ENCODE peak calls at places on chromosome 10, in five cellular contexts. One of them, this sample, is unnamed.

GRCh38 chr10:93445978-93446720 is 36.0 kb downstream of the MYOF start:
- DNase-seq in adrenal gland: no peak
- DNase-seq in testis: no peak
- DNase-seq in right atrium auricular region: no peak
- DNase-seq in neural crest cell: no peak
- DNase-seq in this sample: no peak

GRCh38 chr10:5413012-5413938 is 918 bp downstream of the NET1 start:
- DNase-seq in neural crest cell: peak; percentile 5
- DNase-seq in adrenal gland: peak; percentile 25
- DNase-seq in right atrium auricular region: no peak
- DNase-seq in testis: no peak
- DNase-seq in this sample: no peak

GRCh38 chr10:30348378-30348776 is 701 bp downstream of the MTPAP start:
- DNase-seq in adrenal gland: no peak
- DNase-seq in neural crest cell: no peak
- DNase-seq in right atrium auricular region: no peak
- DNase-seq in testis: no peak
- DNase-seq in this sample: no peak

GRCh38 chr10:33899578-33900531 is 565.4 kb upstream of the NRP1 start:
- DNase-seq in right atrium auricular region: no peak
- DNase-seq in neural crest cell: no peak
- DNase-seq in adrenal gland: no peak
- DNase-seq in testis: no peak
- DNase-seq in this sample: no peak

GRCh38 chr10:50541317-50541716 is 82.4 kb downstream of the SGMS1 start:
- DNase-seq in right atrium auricular region: no peak
- DNase-seq in adrenal gland: no peak
- DNase-seq in neural crest cell: no peak
- DNase-seq in testis: no peak
- DNase-seq in this sample: no peak

GRCh38 chr10:33801705-33802104 is 467.2 kb upstream of the NRP1 start:
- DNase-seq in testis: no peak
- DNase-seq in neural crest cell: no peak
- DNase-seq in right atrium auricular region: peak; percentile 4
- DNase-seq in adrenal gland: no peak
- DNase-seq in this sample: no peak

GRCh38 chr10:113436836-113437235 is 116.0 kb upstream of the HABP2 start:
- DNase-seq in adrenal gland: no peak
- DNase-seq in testis: no peak
- DNase-seq in neural crest cell: no peak
- DNase-seq in right atrium auricular region: no peak
- DNase-seq in this sample: no peak

GRCh38 chr10:51000976-51001375 is 73.3 kb upstream of the PRKG1 start:
- DNase-seq in right atrium auricular region: no peak
- DNase-seq in neural crest cell: no peak
- DNase-seq in adrenal gland: no peak
- DNase-seq in testis: no peak
- DNase-seq in this sample: no peak

GRCh38 chr10:131876543-131876942 is 24.3 kb upstream of the PPP2R2D start:
- DNase-seq in right atrium auricular region: no peak
- DNase-seq in neural crest cell: no peak
- DNase-seq in testis: no peak
- DNase-seq in adrenal gland: no peak
- DNase-seq in this sample: no peak

GRCh38 chr10:3426190-3426845 is 253.7 kb upstream of the PITRM1 start:
- DNase-seq in testis: no peak
- DNase-seq in adrenal gland: no peak
- DNase-seq in neural crest cell: no peak
- DNase-seq in right atrium auricular region: peak; percentile 43
- DNase-seq in this sample: no peak

DNA sequence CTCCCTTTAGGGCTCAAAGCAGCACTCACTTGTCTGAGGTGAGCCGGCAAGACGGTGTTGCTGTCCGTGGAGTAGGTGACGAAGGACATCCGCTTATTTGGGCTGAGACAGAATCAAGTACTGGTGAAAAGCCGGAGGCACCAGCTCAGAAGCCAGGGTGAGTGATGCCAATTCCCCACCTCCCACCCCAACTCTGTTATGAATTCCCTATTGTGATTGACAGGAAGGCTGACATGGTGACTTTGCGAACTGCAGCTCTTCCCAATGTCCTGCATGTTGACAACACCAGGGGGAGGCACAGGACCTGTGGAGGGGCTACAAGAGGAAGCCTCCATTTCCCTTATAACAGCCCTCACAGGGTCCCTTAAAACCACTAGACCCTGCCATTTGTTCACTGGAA is 52.3 kb upstream of the MSMB start:
- DNase-seq in right atrium auricular region: no peak
- DNase-seq in adrenal gland: no peak
- DNase-seq in neural crest cell: no peak
- DNase-seq in testis: no peak
- DNase-seq in this sample: no peak
- TF ChIP-seq CTCF in right atrium auricular region: no peak
- TF ChIP-seq CTCF in adrenal gland: no peak
- TF ChIP-seq CTCF in neural crest cell: no peak
- TF ChIP-seq CTCF in testis: no peak
- TF ChIP-seq CTCF in this sample: no peak

DNA sequence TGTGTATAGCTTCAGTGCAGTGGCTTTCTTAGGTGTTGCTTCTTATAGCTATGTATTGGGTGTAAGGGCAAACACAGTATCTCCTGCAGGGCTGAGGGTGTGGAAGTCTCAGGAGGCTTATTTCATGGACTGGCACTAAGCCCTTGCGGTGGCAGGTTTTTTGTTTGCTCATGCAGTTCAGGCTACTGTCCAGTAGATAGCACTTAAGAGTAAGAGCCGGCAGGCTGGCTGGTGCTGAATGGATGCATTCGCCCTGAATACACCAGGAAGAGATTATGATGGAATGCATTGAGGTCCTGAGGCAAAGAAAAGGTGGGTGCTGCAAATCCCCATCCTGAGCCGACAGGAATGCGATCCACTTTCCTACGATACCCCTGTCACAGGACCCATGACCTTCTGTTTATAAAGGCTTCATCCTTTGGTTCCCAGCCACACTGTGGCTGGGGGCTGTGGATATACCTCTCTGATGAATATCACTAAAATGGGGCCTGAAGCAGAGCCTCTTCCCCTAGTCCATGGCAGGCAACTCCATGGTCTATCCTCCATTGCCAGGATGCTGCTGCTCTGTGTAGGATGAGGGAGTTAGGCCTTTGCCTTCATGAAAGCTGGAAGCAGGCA is 44.9 kb downstream of the ANXA8 start:
- DNase-seq in right atrium auricular region: no peak
- DNase-seq in neural crest cell: peak; percentile 23
- DNase-seq in testis: peak; percentile 71
- DNase-seq in adrenal gland: peak; percentile 61
- DNase-seq in this sample: no peak
- TF ChIP-seq CTCF in right atrium auricular region: no peak
- TF ChIP-seq CTCF in neural crest cell: peak; percentile 66
- TF ChIP-seq CTCF in testis: no peak
- TF ChIP-seq CTCF in adrenal gland: peak; percentile 67
- TF ChIP-seq CTCF in this sample: peak; percentile 68

GRCh38 chr10:97117372-97117771 is 68.4 kb downstream of the SLIT1 start:
- DNase-seq in testis: no peak
- DNase-seq in neural crest cell: no peak
- DNase-seq in adrenal gland: no peak
- DNase-seq in right atrium auricular region: no peak
- DNase-seq in this sample: no peak
- TF ChIP-seq CTCF in testis: no peak
- TF ChIP-seq CTCF in neural crest cell: no peak
- TF ChIP-seq CTCF in adrenal gland: no peak
- TF ChIP-seq CTCF in right atrium auricular region: peak; percentile 11
- TF ChIP-seq CTCF in this sample: peak; percentile 34

GRCh38 chr10:37992083-37992482 is 15.6 kb upstream of the ZNF25 start:
- DNase-seq in neural crest cell: no peak
- DNase-seq in testis: no peak
- DNase-seq in right atrium auricular region: no peak
- DNase-seq in adrenal gland: no peak
- DNase-seq in this sample: no peak
- TF ChIP-seq CTCF in neural crest cell: no peak
- TF ChIP-seq CTCF in testis: no peak
- TF ChIP-seq CTCF in right atrium auricular region: no peak
- TF ChIP-seq CTCF in adrenal gland: no peak
- TF ChIP-seq CTCF in this sample: no peak

GRCh38 chr10:114501650-114502049 is 97.3 kb upstream of the AFAP1L2 start:
- DNase-seq in adrenal gland: no peak
- DNase-seq in testis: no peak
- DNase-seq in neural crest cell: no peak
- DNase-seq in right atrium auricular region: no peak
- DNase-seq in this sample: no peak
- TF ChIP-seq CTCF in adrenal gland: no peak
- TF ChIP-seq CTCF in testis: no peak
- TF ChIP-seq CTCF in neural crest cell: peak; percentile 48
- TF ChIP-seq CTCF in right atrium auricular region: no peak
- TF ChIP-seq CTCF in this sample: peak; percentile 60

GRCh38 chr10:129662386-129662785 is 195.3 kb downstream of the MGMT start:
- DNase-seq in right atrium auricular region: no peak
- DNase-seq in adrenal gland: no peak
- DNase-seq in testis: no peak
- DNase-seq in neural crest cell: no peak
- DNase-seq in this sample: no peak
- TF ChIP-seq CTCF in right atrium auricular region: no peak
- TF ChIP-seq CTCF in adrenal gland: no peak
- TF ChIP-seq CTCF in testis: no peak
- TF ChIP-seq CTCF in neural crest cell: peak; percentile 47
- TF ChIP-seq CTCF in this sample: peak; percentile 62

GRCh38 chr10:101217450-101218281 is 11.6 kb downstream of the LBX1 start:
- DNase-seq in testis: peak; percentile 80
- DNase-seq in right atrium auricular region: no peak
- DNase-seq in neural crest cell: peak; percentile 74
- DNase-seq in adrenal gland: peak; percentile 54
- DNase-seq in this sample: no peak
- TF ChIP-seq CTCF in testis: no peak
- TF ChIP-seq CTCF in right atrium auricular region: no peak
- TF ChIP-seq CTCF in neural crest cell: peak; percentile 54
- TF ChIP-seq CTCF in adrenal gland: no peak
- TF ChIP-seq CTCF in this sample: peak; percentile 59

GRCh38 chr10:69103784-69104183 is 15.9 kb downstream of the SRGN start:
- DNase-seq in right atrium auricular region: no peak
- DNase-seq in neural crest cell: no peak
- DNase-seq in adrenal gland: no peak
- DNase-seq in testis: no peak
- DNase-seq in this sample: no peak

GRCh38 chr10:69100136-69100872 is 12.4 kb downstream of the SRGN start:
- DNase-seq in adrenal gland: no peak
- DNase-seq in testis: no peak
- DNase-seq in right atrium auricular region: no peak
- DNase-seq in neural crest cell: no peak
- DNase-seq in this sample: no peak

GRCh38 chr10:69101451-69102095 is 13.7 kb downstream of the SRGN start:
- DNase-seq in adrenal gland: no peak
- DNase-seq in testis: no peak
- DNase-seq in right atrium auricular region: no peak
- DNase-seq in neural crest cell: no peak
- DNase-seq in this sample: no peak

GRCh38 chr10:69104994-69105790 is 17.3 kb downstream of the SRGN start:
- DNase-seq in neural crest cell: no peak
- DNase-seq in testis: no peak
- DNase-seq in right atrium auricular region: no peak
- DNase-seq in adrenal gland: no peak
- DNase-seq in this sample: no peak

DNA sequence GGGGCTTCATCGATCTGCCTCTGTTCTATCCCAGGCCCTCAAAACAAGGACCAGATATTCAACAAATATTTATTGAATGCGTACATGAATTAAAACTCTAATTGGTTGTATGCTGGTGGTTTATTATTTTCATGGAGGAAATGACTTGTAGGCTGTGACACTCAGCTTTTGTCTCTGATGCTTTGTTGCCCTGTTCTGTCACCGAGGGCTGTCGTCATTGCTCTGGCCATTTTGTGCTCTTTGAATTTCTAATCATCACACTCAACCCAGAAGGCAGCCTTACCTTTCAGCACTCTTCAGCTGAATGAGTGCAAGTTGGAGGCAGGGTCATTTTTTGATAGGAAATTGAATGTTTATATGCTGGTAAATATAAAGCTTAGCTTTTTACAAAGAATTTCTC is 14.5 kb downstream of the SRGN start:
- DNase-seq in neural crest cell: no peak
- DNase-seq in adrenal gland: no peak
- DNase-seq in right atrium auricular region: no peak
- DNase-seq in testis: no peak
- DNase-seq in this sample: no peak
- TF ChIP-seq CTCF in neural crest cell: no peak
- TF ChIP-seq CTCF in adrenal gland: no peak
- TF ChIP-seq CTCF in right atrium auricular region: no peak
- TF ChIP-seq CTCF in testis: no peak
- TF ChIP-seq CTCF in this sample: no peak

GRCh38 chr10:44752451-44753441 is 158.4 kb upstream of the TMEM72 start:
- DNase-seq in neural crest cell: no peak
- DNase-seq in right atrium auricular region: no peak
- DNase-seq in adrenal gland: peak; percentile 25
- DNase-seq in testis: no peak
- DNase-seq in this sample: no peak
- TF ChIP-seq CTCF in neural crest cell: no peak
- TF ChIP-seq CTCF in right atrium auricular region: no peak
- TF ChIP-seq CTCF in adrenal gland: no peak
- TF ChIP-seq CTCF in testis: no peak
- TF ChIP-seq CTCF in this sample: no peak

GRCh38 chr10:72370201-72370722 is 15.5 kb upstream of the DNAJB12 start:
- DNase-seq in testis: no peak
- DNase-seq in neural crest cell: no peak
- DNase-seq in right atrium auricular region: no peak
- DNase-seq in adrenal gland: no peak
- DNase-seq in this sample: no peak

GRCh38 chr10:72375585-72375984 is 20.9 kb upstream of the DNAJB12 start:
- DNase-seq in testis: peak; percentile 68
- DNase-seq in adrenal gland: no peak
- DNase-seq in neural crest cell: no peak
- DNase-seq in right atrium auricular region: no peak
- DNase-seq in this sample: no peak

GRCh38 chr10:72379776-72380175 is 25.1 kb upstream of the DNAJB12 start:
- DNase-seq in testis: no peak
- DNase-seq in adrenal gland: no peak
- DNase-seq in right atrium auricular region: no peak
- DNase-seq in neural crest cell: no peak
- DNase-seq in this sample: no peak

GRCh38 chr10:72379062-72379461 is 24.3 kb upstream of the DNAJB12 start:
- DNase-seq in adrenal gland: no peak
- DNase-seq in neural crest cell: no peak
- DNase-seq in right atrium auricular region: no peak
- DNase-seq in testis: no peak
- DNase-seq in this sample: no peak

DNA sequence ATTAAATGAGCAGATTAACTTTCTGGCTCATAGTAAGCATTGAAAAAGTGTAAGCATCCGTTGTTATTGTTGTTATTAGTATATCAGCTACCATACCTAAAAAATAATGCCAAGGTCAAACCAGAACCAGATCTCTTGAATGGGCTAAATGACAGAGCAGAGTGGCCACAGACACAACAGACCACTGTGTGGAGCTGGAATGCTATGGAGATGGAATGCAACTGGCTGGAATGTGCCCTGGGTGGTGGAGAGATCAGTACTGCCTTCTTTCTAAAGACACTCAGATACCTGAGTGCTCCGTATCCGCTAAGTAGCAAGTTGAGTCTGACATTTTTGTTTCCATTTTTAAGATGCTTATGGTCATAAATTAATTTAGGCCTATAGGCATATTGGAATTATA is 20.5 kb upstream of the DNAJB12 start:
- DNase-seq in neural crest cell: no peak
- DNase-seq in adrenal gland: no peak
- DNase-seq in right atrium auricular region: no peak
- DNase-seq in testis: no peak
- DNase-seq in this sample: no peak
- TF ChIP-seq CTCF in neural crest cell: peak; percentile 5
- TF ChIP-seq CTCF in adrenal gland: no peak
- TF ChIP-seq CTCF in right atrium auricular region: no peak
- TF ChIP-seq CTCF in testis: no peak
- TF ChIP-seq CTCF in this sample: no peak